ENCODE peak calls at places on chromosomes 13 and 19, in five cellular contexts. One of them, this sample, is unnamed.

GRCh38 chr19:10817291-10818038 is 18.5 kb downstream of the TMED1 start:
- DNase-seq in mesenchymal stem cell: peak
- DNase-seq in H9: no peak
- DNase-seq in H1: no peak
- DNase-seq in IMR-90: peak
- DNase-seq in this sample: no peak

GRCh38 chr13:64810701-64811258 is 2419.4 kb downstream of the PCDH9 start:
- DNase-seq in H9: no peak
- DNase-seq in mesenchymal stem cell: peak
- DNase-seq in H1: no peak
- DNase-seq in IMR-90: peak
- DNase-seq in this sample: no peak

GRCh38 chr13:31908696-31909386 is 122.7 kb upstream of the FRY start:
- DNase-seq in IMR-90: no peak
- DNase-seq in H9: no peak
- DNase-seq in H1: no peak
- DNase-seq in mesenchymal stem cell: no peak
- DNase-seq in this sample: no peak

GRCh38 chr19:51714848-51715247 is 8.9 kb downstream of the HAS1 start:
- DNase-seq in H1: no peak
- DNase-seq in H9: no peak
- DNase-seq in mesenchymal stem cell: no peak
- DNase-seq in IMR-90: no peak
- DNase-seq in this sample: no peak

GRCh38 chr13:112448621-112449544 is 72.7 kb downstream of the SPACA7 start:
- DNase-seq in mesenchymal stem cell: no peak
- DNase-seq in H1: no peak
- DNase-seq in H9: no peak
- DNase-seq in IMR-90: no peak
- DNase-seq in this sample: no peak

GRCh38 chr19:44649578-44650145 is 6.0 kb downstream of the PVR start:
- DNase-seq in H1: no peak
- DNase-seq in mesenchymal stem cell: no peak
- DNase-seq in H9: no peak
- DNase-seq in IMR-90: no peak
- DNase-seq in this sample: no peak

GRCh38 chr19:54252243-54252642 is 4.8 kb downstream of the LILRB5 start:
- DNase-seq in H1: no peak
- DNase-seq in IMR-90: no peak
- DNase-seq in mesenchymal stem cell: no peak
- DNase-seq in H9: no peak
- DNase-seq in this sample: no peak

GRCh38 chr19:46760363-46760762 is 14.1 kb upstream of the STRN4 start:
- DNase-seq in H1: no peak
- DNase-seq in IMR-90: no peak
- DNase-seq in mesenchymal stem cell: no peak
- DNase-seq in H9: no peak
- DNase-seq in this sample: no peak

GRCh38 chr13:95480131-95480545 is 72.4 kb upstream of the CLDN10 start:
- DNase-seq in H1: no peak
- DNase-seq in mesenchymal stem cell: no peak
- DNase-seq in H9: no peak
- DNase-seq in IMR-90: no peak
- DNase-seq in this sample: no peak

GRCh38 chr19:10836478-10837325 is 690 bp upstream of the TMED1 start:
- DNase-seq in H1: no peak
- DNase-seq in H9: peak
- DNase-seq in IMR-90: no peak
- DNase-seq in mesenchymal stem cell: no peak
- DNase-seq in this sample: no peak

GRCh38 chr19:52258426-52258825 is 11.0 kb upstream of the ZNF766 start:
- DNase-seq in IMR-90: peak
- DNase-seq in H1: no peak
- DNase-seq in mesenchymal stem cell: no peak
- DNase-seq in H9: no peak
- DNase-seq in this sample: no peak

GRCh38 chr13:51781246-51782022 is 22.5 kb downstream of the DHRS12 start:
- DNase-seq in H9: peak
- DNase-seq in mesenchymal stem cell: peak
- DNase-seq in IMR-90: peak
- DNase-seq in H1: no peak
- DNase-seq in this sample: no peak

GRCh38 chr19:49862411-49863253 is 4.7 kb downstream of the PNKP start:
- DNase-seq in mesenchymal stem cell: peak
- DNase-seq in IMR-90: no peak
- DNase-seq in H1: peak
- DNase-seq in H9: peak
- DNase-seq in this sample: no peak

GRCh38 chr19:31139871-31140505 is 209.2 kb downstream of the TSHZ3 start:
- DNase-seq in H9: no peak
- DNase-seq in H1: no peak
- DNase-seq in IMR-90: peak
- DNase-seq in mesenchymal stem cell: peak
- DNase-seq in this sample: no peak

GRCh38 chr13:28137556-28137955 is 789 bp upstream of the PAN3 start:
- DNase-seq in mesenchymal stem cell: no peak
- DNase-seq in H1: no peak
- DNase-seq in IMR-90: no peak
- DNase-seq in H9: no peak
- DNase-seq in this sample: no peak

GRCh38 chr19:45179063-45179847 is 671 bp downstream of the BLOC1S3 start:
- DNase-seq in IMR-90: peak
- DNase-seq in H1: no peak
- DNase-seq in mesenchymal stem cell: peak
- DNase-seq in H9: no peak
- DNase-seq in this sample: no peak

GRCh38 chr19:19053508-19054314 is 10.1 kb upstream of the SLC25A42 start:
- DNase-seq in IMR-90: peak
- DNase-seq in mesenchymal stem cell: peak
- DNase-seq in H1: peak
- DNase-seq in H9: peak
- DNase-seq in this sample: peak

GRCh38 chr19:44718441-44719261 is 19.7 kb downstream of the CEACAM16 start:
- DNase-seq in H9: peak
- DNase-seq in mesenchymal stem cell: peak
- DNase-seq in H1: no peak
- DNase-seq in IMR-90: peak
- DNase-seq in this sample: peak

GRCh38 chr13:109567315-109567714 is 219.1 kb downstream of the IRS2 start:
- DNase-seq in IMR-90: no peak
- DNase-seq in mesenchymal stem cell: no peak
- DNase-seq in H9: no peak
- DNase-seq in H1: no peak
- DNase-seq in this sample: no peak

GRCh38 chr19:32407004-32407992 is 1.7 kb downstream of the DPY19L3 start:
- DNase-seq in H1: no peak
- DNase-seq in H9: no peak
- DNase-seq in mesenchymal stem cell: peak
- DNase-seq in IMR-90: peak
- DNase-seq in this sample: no peak

GRCh38 chr19:47704656-47705055 is 8.6 kb upstream of the EHD2 start:
- DNase-seq in IMR-90: no peak
- DNase-seq in H1: no peak
- DNase-seq in mesenchymal stem cell: no peak
- DNase-seq in H9: no peak
- DNase-seq in this sample: no peak

GRCh38 chr13:97200081-97200942 is 21.8 kb upstream of the MBNL2 start:
- DNase-seq in H9: no peak
- DNase-seq in IMR-90: peak
- DNase-seq in H1: no peak
- DNase-seq in mesenchymal stem cell: peak
- DNase-seq in this sample: no peak

GRCh38 chr13:75432811-75433244 is 49.1 kb downstream of the TBC1D4 start:
- DNase-seq in H9: no peak
- DNase-seq in H1: no peak
- DNase-seq in mesenchymal stem cell: no peak
- DNase-seq in IMR-90: no peak
- DNase-seq in this sample: no peak

GRCh38 chr19:12939292-12939606 is 840 bp downstream of the CALR start:
- DNase-seq in H9: no peak
- DNase-seq in mesenchymal stem cell: peak
- DNase-seq in H1: no peak
- DNase-seq in IMR-90: peak
- DNase-seq in this sample: no peak
- H3K14ac ChIP-seq in H9: peak
- H3K14ac ChIP-seq in mesenchymal stem cell: peak
- H3K14ac ChIP-seq in H1: no peak
- H3K14ac ChIP-seq in IMR-90: peak
- H3K14ac ChIP-seq in this sample: no peak

DNA sequence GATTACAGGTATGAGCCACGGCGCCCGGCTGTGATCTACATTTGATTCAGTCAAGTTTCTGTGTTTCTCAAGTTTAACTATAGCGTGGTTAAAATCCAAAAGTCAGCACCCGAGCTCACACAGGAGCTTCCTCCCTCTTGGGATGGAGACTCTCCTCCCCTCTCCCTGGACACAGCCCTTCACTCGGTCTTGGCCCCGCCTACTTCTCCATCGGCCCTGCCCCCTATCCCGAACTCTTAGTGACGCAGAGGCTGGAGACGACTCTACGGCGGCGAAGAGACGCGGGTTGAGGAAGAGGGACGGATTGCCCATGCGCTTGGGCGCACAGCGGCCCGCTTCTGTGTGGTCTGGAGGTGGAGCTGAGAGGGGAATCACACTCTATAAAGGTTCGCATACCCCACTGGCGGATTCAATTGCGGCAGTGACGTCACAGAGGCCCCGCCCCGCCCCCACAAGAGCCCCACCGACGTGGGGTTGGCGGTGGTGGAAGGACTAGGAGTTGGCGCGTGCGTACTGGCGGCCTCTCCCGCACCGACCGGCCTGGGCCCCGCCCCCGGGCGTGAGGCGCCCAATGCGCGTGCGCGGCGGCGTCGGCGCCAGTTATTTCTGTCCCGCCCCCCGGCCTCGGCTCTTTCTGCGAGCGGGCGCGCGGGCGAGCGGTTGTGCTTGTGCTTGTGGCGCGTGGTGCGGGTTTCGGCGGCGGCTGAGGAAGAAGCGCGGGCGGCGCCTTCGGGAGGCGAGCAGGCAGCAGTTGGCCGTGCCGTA is at the start of gene TRIM28:
- DNase-seq in H9: peak
- DNase-seq in IMR-90: peak
- DNase-seq in mesenchymal stem cell: peak
- DNase-seq in H1: peak
- DNase-seq in this sample: peak
- H2BK120ac ChIP-seq in H9: no peak
- H2BK120ac ChIP-seq in IMR-90: peak
- H2BK120ac ChIP-seq in mesenchymal stem cell: peak
- H2BK120ac ChIP-seq in H1: peak
- H2BK120ac ChIP-seq in this sample: peak

GRCh38 chr19:40286235-40286530 is 1.0 kb upstream of the AKT2 start:
- DNase-seq in mesenchymal stem cell: no peak
- DNase-seq in IMR-90: no peak
- DNase-seq in H9: no peak
- DNase-seq in H1: no peak
- DNase-seq in this sample: no peak

GRCh38 chr19:40283414-40284250 is 1.5 kb downstream of the AKT2 start:
- DNase-seq in H9: no peak
- DNase-seq in IMR-90: peak
- DNase-seq in H1: no peak
- DNase-seq in mesenchymal stem cell: peak
- DNase-seq in this sample: no peak

GRCh38 chr19:40284251-40284500 is 969 bp downstream of the AKT2 start:
- DNase-seq in mesenchymal stem cell: no peak
- DNase-seq in H1: no peak
- DNase-seq in IMR-90: no peak
- DNase-seq in H9: no peak
- DNase-seq in this sample: no peak

GRCh38 chr19:40285353-40286234 is 449 bp upstream of the AKT2 start:
- DNase-seq in H1: peak
- DNase-seq in mesenchymal stem cell: peak
- DNase-seq in H9: peak
- DNase-seq in IMR-90: peak
- DNase-seq in this sample: peak

GRCh38 chr19:40284501-40285352 is at the start of gene AKT2:
- DNase-seq in mesenchymal stem cell: peak
- DNase-seq in H9: peak
- DNase-seq in H1: peak
- DNase-seq in IMR-90: peak
- DNase-seq in this sample: peak
- H3K14ac ChIP-seq in mesenchymal stem cell: peak
- H3K14ac ChIP-seq in H9: peak
- H3K14ac ChIP-seq in H1: peak
- H3K14ac ChIP-seq in IMR-90: peak
- H3K14ac ChIP-seq in this sample: peak

DNA sequence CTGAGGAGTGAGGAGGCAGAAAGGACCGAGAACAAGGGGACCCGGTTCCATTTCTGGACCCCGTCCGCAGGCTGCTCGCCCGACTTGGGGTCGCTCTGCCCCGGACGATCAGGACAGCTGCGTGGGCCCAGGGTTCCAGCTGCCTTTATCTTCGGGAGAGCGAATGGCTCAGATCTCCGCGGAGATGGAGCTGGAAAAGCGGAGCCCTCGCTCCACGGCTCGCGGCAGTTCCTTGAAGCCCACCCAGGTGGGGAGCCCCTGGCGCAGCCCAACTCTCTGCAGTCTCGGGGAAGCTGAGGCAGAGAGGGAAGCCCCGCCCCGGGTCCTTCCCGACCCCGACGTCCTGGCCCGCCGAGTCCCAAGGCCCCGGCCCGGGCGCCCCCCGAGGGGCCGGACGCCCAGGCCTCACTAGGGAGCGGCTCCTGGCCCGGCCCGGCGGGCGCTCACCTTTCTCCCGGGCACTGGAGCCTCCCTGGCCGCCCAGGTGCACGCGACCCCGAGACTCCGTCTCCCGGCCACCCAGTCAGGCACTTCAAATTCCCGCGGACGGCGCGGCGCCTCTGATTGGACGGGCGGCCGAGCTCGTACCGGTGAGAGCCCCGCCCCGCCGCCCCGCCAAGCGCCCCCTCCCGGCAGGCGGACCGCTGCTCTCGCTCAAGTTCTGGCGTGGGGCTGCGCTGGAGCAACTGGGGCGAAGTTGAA is 485.7 kb downstream of the UQCRFS1 start:
- DNase-seq in H1: peak
- DNase-seq in H9: peak
- DNase-seq in mesenchymal stem cell: peak
- DNase-seq in IMR-90: no peak
- DNase-seq in this sample: peak
- H2BK120ac ChIP-seq in H1: no peak
- H2BK120ac ChIP-seq in H9: no peak
- H2BK120ac ChIP-seq in mesenchymal stem cell: no peak
- H2BK120ac ChIP-seq in IMR-90: no peak
- H2BK120ac ChIP-seq in this sample: no peak

GRCh38 chr19:5173993-5174392 is 166.6 kb downstream of the PTPRS start:
- DNase-seq in IMR-90: no peak
- DNase-seq in H1: no peak
- DNase-seq in mesenchymal stem cell: no peak
- DNase-seq in H9: no peak
- DNase-seq in this sample: no peak
- H3K14ac ChIP-seq in IMR-90: peak
- H3K14ac ChIP-seq in H1: no peak
- H3K14ac ChIP-seq in mesenchymal stem cell: no peak
- H3K14ac ChIP-seq in H9: no peak
- H3K14ac ChIP-seq in this sample: no peak

DNA sequence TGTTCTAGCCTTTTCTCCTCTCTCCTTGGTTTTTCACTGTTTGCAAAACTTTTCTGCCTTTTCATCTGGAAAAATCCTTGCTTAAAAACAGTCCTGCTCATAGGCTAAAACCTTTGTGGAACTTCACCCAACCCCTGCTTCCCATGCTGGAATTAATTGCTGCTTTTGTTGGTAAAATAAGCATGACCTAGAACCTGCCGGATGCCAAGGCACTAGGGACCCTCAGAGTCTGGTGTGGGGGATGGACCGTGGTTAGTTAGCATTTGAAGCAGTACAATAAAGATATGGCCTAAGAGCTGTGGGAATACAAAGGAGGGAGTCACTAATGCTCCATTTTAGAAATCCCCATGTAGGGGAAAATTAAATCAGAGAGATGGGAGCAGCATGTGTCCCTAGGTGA is 326.3 kb downstream of the KCNRG start:
- DNase-seq in H9: no peak
- DNase-seq in H1: no peak
- DNase-seq in IMR-90: no peak
- DNase-seq in mesenchymal stem cell: no peak
- DNase-seq in this sample: no peak
- H2BK120ac ChIP-seq in H9: no peak
- H2BK120ac ChIP-seq in H1: no peak
- H2BK120ac ChIP-seq in IMR-90: no peak
- H2BK120ac ChIP-seq in mesenchymal stem cell: no peak
- H2BK120ac ChIP-seq in this sample: no peak

This sample was measured in neuronal stem cell.